ENCODE peak calls at places on chromosome 18, in ten cellular contexts. I is AG08395, P is NCI-H1417, W is transverse colon, H is epithelial cell of esophagus, X is MV-4-11, E is GM23338, G is NCI-H748 treated with DMSO at 0.1 percent for 48 hours, Q is nucleus accumbens, F is NB4. L is an unnamed sample.

GRCh38 chr18:41695441-41695840 is 259.6 kb upstream of the PIK3C3 start:
- DNase-seq in I (no peak), P (no peak), W (no peak), H (no peak), X (no peak), E (no peak), G (peak), Q (no peak), F (no peak), L (no peak)

GRCh38 chr18:59042477-59042842 is 97.2 kb upstream of the SEC11C start:
- DNase-seq in I (peak), P (no peak), W (no peak), H (peak), X (no peak), E (no peak), G (no peak), Q (no peak), F (no peak), L (peak)

GRCh38 chr18:58863539-58864145 is 1.0 kb upstream of the ZNF532 start:
- DNase-seq in I (peak), P (peak), W (peak), H (peak), X (no peak), E (peak), G (no peak), Q (peak), F (no peak), L (no peak)

GRCh38 chr18:45110577-45111506 is 430.2 kb downstream of the SETBP1 start:
- DNase-seq in I (peak), P (no peak), W (no peak), H (peak), X (no peak), E (no peak), G (no peak), Q (no peak), F (no peak), L (no peak)

GRCh38 chr18:46387426-46388131 is 269.4 kb downstream of the LOXHD1 start:
- DNase-seq in I (no peak), P (no peak), W (no peak), H (peak), X (no peak), E (no peak), G (no peak), Q (no peak), F (no peak), L (no peak)

GRCh38 chr18:51092097-51092496 is 62.1 kb downstream of the SMAD4 start:
- DNase-seq in I (no peak), P (no peak), W (no peak), H (no peak), X (no peak), E (no peak), G (no peak), Q (no peak), F (no peak), L (no peak)

GRCh38 chr18:32019251-32019943 is 772 bp downstream of the RNF125 start:
- DNase-seq in I (peak), P (peak), W (peak), H (peak), X (peak), E (peak), G (peak), Q (peak), F (peak), L (peak)

GRCh38 chr18:7038330-7038846 is 79.2 kb downstream of the LAMA1 start:
- DNase-seq in I (peak), P (peak), W (peak), H (peak), X (no peak), E (peak), G (peak), Q (peak), F (peak), L (peak)

GRCh38 chr18:48700222-48700845 is 161.5 kb downstream of the CTIF start:
- DNase-seq in I (no peak), P (no peak), W (no peak), H (no peak), X (no peak), E (no peak), G (no peak), Q (no peak), F (no peak), L (no peak)